ENCODE peak calls at places on chromosome 11, in five cellular contexts. L, N, Q, Z and H are unnamed samples.

GRCh38 chr11:116601734-116602636 is 170.8 kb downstream of the BUD13 start:
- DNase-seq in L (no peak), N (no peak), Q (no peak), Z (no peak), H (no peak)

GRCh38 chr11:59062602-59063529 is 23.2 kb upstream of the GLYATL1B start:
- DNase-seq in L (no peak), N (no peak), Q (no peak), Z (no peak), H (no peak)

GRCh38 chr11:104043137-104043536 is 6.7 kb downstream of the DDI1 start:
- DNase-seq in L (no peak), N (no peak), Q (no peak), Z (no peak), H (no peak)

GRCh38 chr11:69010964-69011623 is 2.0 kb downstream of the MRGPRF start:
- DNase-seq in L (peak), N (peak), Q (peak), Z (peak), H (peak)

GRCh38 chr11:35420371-35420770 is 1.0 kb upstream of the SLC1A2 start:
- DNase-seq in L (no peak), N (no peak), Q (no peak), Z (no peak), H (no peak)

GRCh38 chr11:46239801-46240061 is 37.7 kb upstream of the CREB3L1 start:
- DNase-seq in L (no peak), N (peak), Q (no peak), Z (no peak), H (no peak)

GRCh38 chr11:93623179-93623578 is 38.3 kb upstream of the CEP295 start:
- DNase-seq in L (no peak), N (no peak), Q (peak), Z (peak), H (no peak)

GRCh38 chr11:79139900-79140299 is 300.9 kb downstream of the TENM4 start:
- DNase-seq in L (no peak), N (no peak), Q (no peak), Z (no peak), H (no peak)

GRCh38 chr11:882593-882992 is 28.0 kb downstream of the CHID1 start:
- DNase-seq in L (no peak), N (no peak), Q (no peak), Z (no peak), H (no peak)

GRCh38 chr11:883527-883926 is 27.1 kb downstream of the CHID1 start:
- DNase-seq in L (no peak), N (no peak), Q (no peak), Z (no peak), H (no peak)

GRCh38 chr11:876550-876949 is 33.9 kb downstream of the TSPAN4 start:
- DNase-seq in L (no peak), N (no peak), Q (no peak), Z (no peak), H (no peak)

GRCh38 chr11:877565-877964 is 33.0 kb downstream of the CHID1 start:
- DNase-seq in L (no peak), N (peak), Q (no peak), Z (no peak), H (no peak)

GRCh38 chr11:880447-880846 is 30.2 kb downstream of the CHID1 start:
- DNase-seq in L (no peak), N (no peak), Q (no peak), Z (no peak), H (no peak)
- TF ChIP-seq CTCF in L (no peak), N (no peak), Q (no peak), Z (peak), H (no peak)

GRCh38 chr11:107044503-107044902 is 26.2 kb upstream of the GUCY1A2 start:
- DNase-seq in L (no peak), N (peak), Q (no peak), Z (no peak), H (no peak)
- TF ChIP-seq CTCF in L (no peak), N (no peak), Q (no peak), Z (no peak), H (no peak)

GRCh38 chr11:8209208-8209807 is 40.5 kb upstream of the RIC3 start:
- DNase-seq in L (no peak), N (no peak), Q (no peak), Z (no peak), H (no peak)
- TF ChIP-seq CTCF in L (no peak), N (peak), Q (peak), Z (peak), H (peak)

GRCh38 chr11:81963018-81963417 is 770.6 kb downstream of the FAM181B start:
- DNase-seq in L (no peak), N (no peak), Q (no peak), Z (no peak), H (no peak)
- TF ChIP-seq CTCF in L (no peak), N (peak), Q (peak), Z (no peak), H (peak)

DNA sequence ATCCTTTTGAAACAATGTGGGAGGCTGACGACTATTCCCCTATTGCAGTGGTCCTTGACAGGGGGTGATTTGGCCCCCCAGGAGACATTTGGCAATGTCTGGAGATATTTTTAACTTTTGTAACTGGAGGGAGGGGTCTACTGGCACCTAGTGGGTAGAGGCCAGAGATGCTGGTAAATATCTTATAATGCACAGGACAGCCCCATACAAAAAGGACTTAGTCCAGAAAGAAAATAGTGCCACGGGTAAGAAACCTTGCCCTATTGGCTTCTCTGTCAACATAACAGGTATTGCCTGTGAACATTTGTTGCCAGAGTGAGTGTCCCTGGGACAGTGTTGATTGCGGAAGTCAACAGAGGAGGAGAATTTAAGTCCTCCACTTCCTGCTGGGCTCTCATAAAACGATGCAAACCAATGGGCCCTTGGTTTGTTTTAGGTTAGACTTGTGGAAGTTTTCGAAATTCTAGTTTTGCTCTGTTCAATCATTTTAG is 101.6 kb downstream of the MAML2 start:
- DNase-seq in L (no peak), N (no peak), Q (no peak), Z (no peak), H (no peak)
- TF ChIP-seq CTCF in L (no peak), N (no peak), Q (no peak), Z (no peak), H (peak)

DNA sequence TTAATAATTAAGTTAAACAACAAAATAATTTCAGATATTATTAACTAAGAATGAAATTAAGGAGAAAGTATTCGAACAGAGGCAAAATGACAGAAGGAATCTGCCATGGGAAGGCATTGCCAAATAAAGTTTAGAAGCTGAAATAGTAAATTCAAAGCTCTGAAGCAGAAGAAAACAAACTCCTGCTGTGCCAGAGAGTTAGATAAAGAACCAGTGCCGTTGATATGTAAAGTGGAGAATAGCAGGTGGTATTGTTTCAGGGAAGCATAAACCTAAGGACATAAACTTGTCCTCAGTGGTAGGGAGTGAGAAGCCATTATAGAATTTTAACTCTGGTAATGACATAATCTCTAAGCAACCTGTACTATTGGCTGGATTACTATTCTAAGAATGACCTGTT is 2.7 kb upstream of the HBG2 start:
- DNase-seq in L (no peak), N (no peak), Q (no peak), Z (no peak), H (no peak)
- TF ChIP-seq CTCF in L (no peak), N (no peak), Q (no peak), Z (no peak), H (no peak)